ENCODE peak calls at places on chromosomes 12 and 14, in four cellular contexts. D, Z, I and U are unnamed samples.

GRCh38 chr12:20883288-20883687 is 72.8 kb downstream of the SLCO1B3 start:
- DNase-seq in D (no peak), I (no peak), Z (no peak), U (no peak)

GRCh38 chr14:51547260-51547659 is 104.5 kb upstream of the FRMD6 start:
- DNase-seq in I (peak; percentile 68), D (no peak), Z (peak; percentile 30), U (peak; percentile 90)

GRCh38 chr12:14982562-14982961 is 9.7 kb downstream of the PDE6H start:
- DNase-seq in D (no peak), I (no peak), Z (no peak), U (no peak)

GRCh38 chr12:104464899-104465298 is 8.2 kb downstream of the CHST11 start:
- DNase-seq in D (no peak), I (no peak), Z (no peak), U (no peak)

GRCh38 chr12:121284551-121285390 is 11.7 kb downstream of the CAMKK2 start:
- DNase-seq in I (no peak), Z (no peak), D (no peak), U (no peak)

GRCh38 chr12:6950944-6951540 is at the start of gene PTPN6:
- DNase-seq in D (no peak), Z (peak; percentile 11), I (no peak), U (no peak)

GRCh38 chr12:104272938-104273337 is 30.6 kb upstream of the EID3 start:
- DNase-seq in Z (no peak), I (no peak), D (no peak), U (no peak)

GRCh38 chr12:43444940-43445564 is 107.0 kb downstream of the ADAMTS20 start:
- DNase-seq in Z (peak; percentile 10), I (peak; percentile 73), D (peak; percentile 39), U (no peak)

GRCh38 chr14:36580856-36581831 is 1.3 kb downstream of the NKX2-8 start:
- DNase-seq in D (no peak), Z (peak; percentile 43), I (no peak), U (peak; percentile 66)

GRCh38 chr12:31387466-31387865 is 61.5 kb upstream of the SINHCAF start:
- DNase-seq in D (no peak), Z (no peak), I (no peak), U (no peak)

GRCh38 chr14:74211945-74212580 is 27.2 kb upstream of the VSX2 start:
- DNase-seq in Z (no peak), D (no peak), I (no peak), U (no peak)

GRCh38 chr12:33440477-33440876 is 858 bp upstream of the SYT10 start:
- DNase-seq in Z (no peak), I (no peak), D (no peak), U (no peak)

GRCh38 chr14:62689741-62690140 is 355.5 kb downstream of the KCNH5 start:
- DNase-seq in I (no peak), D (peak; percentile 66), Z (no peak), U (peak; percentile 55)

GRCh38 chr12:116454950-116455447 is 104.2 kb upstream of the MAP1LC3B2 start:
- DNase-seq in I (peak; percentile 96), D (no peak), Z (no peak), U (peak; percentile 91)

GRCh38 chr12:32451816-32452215 is 52.5 kb downstream of the FGD4 start:
- DNase-seq in I (no peak), Z (no peak), D (no peak), U (no peak)

GRCh38 chr12:85835810-85836715 is at the start of gene RASSF9:
- DNase-seq in I (no peak), Z (no peak), D (peak; percentile 10), U (no peak)

GRCh38 chr14:83706555-83706954 is 1823.4 kb upstream of the FLRT2 start:
- DNase-seq in Z (peak; percentile 1), D (no peak), I (no peak), U (no peak)

GRCh38 chr12:106300761-106301160 is 1.8 kb upstream of the TCP11L2 start:
- DNase-seq in I (no peak), D (peak; percentile 46), Z (no peak), U (no peak)

GRCh38 chr14:22380511-22381455 is 208.2 kb downstream of the DAD1 start:
- DNase-seq in I (no peak), D (no peak), Z (no peak), U (no peak)

GRCh38 chr12:96912261-96912660 is 5.2 kb downstream of the NEDD1 start:
- DNase-seq in D (no peak), I (no peak), Z (no peak), U (no peak)

GRCh38 chr14:70707138-70708038 is 65.7 kb downstream of the TTC9 start:
- DNase-seq in I (peak; percentile 27), D (peak; percentile 93), Z (no peak), U (peak; percentile 32)

GRCh38 chr14:64702493-64703392 is 1.5 kb upstream of the PLEKHG3 start:
- DNase-seq in Z (no peak), D (no peak), I (no peak), U (no peak)

GRCh38 chr14:76829016-76829365 is 2.8 kb downstream of the LRRC74A start:
- DNase-seq in D (no peak), Z (no peak), I (no peak), U (no peak)

GRCh38 chr12:4203772-4204376 is 69.7 kb upstream of the CCND2 start:
- DNase-seq in I (no peak), Z (no peak), D (no peak), U (no peak)

GRCh38 chr14:32205984-32206383 is 2.9 kb upstream of the RNU6-8 start:
- DNase-seq in D (no peak), I (no peak), Z (no peak), U (no peak)

GRCh38 chr12:48973531-48973930 is 2.0 kb upstream of the WNT10B start:
- DNase-seq in Z (peak; percentile 40), D (peak; percentile 39), I (no peak), U (no peak)

GRCh38 chr12:69254046-69254445 is 14.7 kb downstream of the CPSF6 start:
- DNase-seq in Z (peak; percentile 42), D (peak; percentile 55), I (peak; percentile 33), U (peak; percentile 13)

GRCh38 chr12:8687846-8688601 is 9.8 kb upstream of the RIMKLB start:
- DNase-seq in D (no peak), Z (peak; percentile 77), I (peak; percentile 27), U (peak; percentile 36)

GRCh38 chr12:62919827-62920226 is 15.1 kb downstream of the PPM1H start:
- DNase-seq in I (no peak), Z (no peak), D (no peak), U (no peak)

GRCh38 chr12:94284046-94284445 is 135.7 kb downstream of the PLXNC1 start:
- DNase-seq in Z (no peak), D (no peak), I (no peak), U (no peak)

GRCh38 chr14:85417396-85417795 is 112.5 kb upstream of the FLRT2 start:
- DNase-seq in Z (no peak), I (no peak), D (no peak), U (no peak)

DNA sequence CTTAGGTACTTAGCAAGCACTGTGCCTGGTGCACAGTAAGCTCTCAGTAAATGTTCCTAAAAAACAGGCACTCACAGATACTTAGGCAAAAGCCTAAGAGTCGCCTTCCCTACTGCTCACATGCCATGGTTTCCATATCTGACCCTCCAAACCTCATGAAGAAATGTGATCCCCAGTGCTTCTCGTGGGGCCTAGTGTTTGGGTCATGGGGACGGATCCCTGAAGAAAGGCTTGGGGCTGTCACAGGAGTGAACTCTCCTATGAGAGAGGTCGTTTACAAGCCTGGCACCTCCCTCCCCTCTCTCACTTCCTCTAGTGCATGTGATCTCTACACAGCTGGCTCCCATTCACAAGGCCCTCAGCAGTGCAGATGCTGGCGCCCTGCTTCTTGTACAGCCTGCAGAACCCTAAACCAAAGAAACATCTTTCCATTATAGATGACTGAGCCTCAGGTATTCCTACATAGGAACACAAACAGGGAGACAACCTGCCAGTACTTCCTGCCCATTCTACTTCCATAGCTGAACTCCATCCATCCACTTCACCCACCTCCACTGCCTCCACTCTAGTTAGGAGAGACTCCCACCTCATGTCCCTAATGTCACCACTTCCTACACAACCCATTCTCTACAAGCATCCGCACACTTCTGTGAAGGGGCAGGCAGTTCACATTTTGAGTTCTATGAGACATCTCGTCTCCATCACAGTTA is 2.9 kb downstream of the SLC15A4 start:
- DNase-seq in I (no peak), D (no peak), Z (no peak), U (no peak)
- TF ChIP-seq MAX in I (no peak), D (no peak), Z (no peak), U (no peak)

GRCh38 chr12:51162217-51162616 is 10.7 kb downstream of the TFCP2 start:
- DNase-seq in I (no peak), Z (no peak), D (no peak), U (no peak)

GRCh38 chr12:51163795-51164194 is 9.1 kb downstream of the TFCP2 start:
- DNase-seq in D (no peak), I (no peak), Z (no peak), U (no peak)

GRCh38 chr12:51156366-51156765 is 16.6 kb downstream of the TFCP2 start:
- DNase-seq in I (no peak), Z (no peak), D (no peak), U (no peak)

GRCh38 chr12:51160814-51161459 is 12.0 kb downstream of the TFCP2 start:
- DNase-seq in D (peak; percentile 77), Z (no peak), I (no peak), U (peak; percentile 17)
- H3K4me3 ChIP-seq in D (no peak overlapping the region), Z (no peak overlapping the region), I (no peak overlapping the region), U (no peak overlapping the region)

DNA sequence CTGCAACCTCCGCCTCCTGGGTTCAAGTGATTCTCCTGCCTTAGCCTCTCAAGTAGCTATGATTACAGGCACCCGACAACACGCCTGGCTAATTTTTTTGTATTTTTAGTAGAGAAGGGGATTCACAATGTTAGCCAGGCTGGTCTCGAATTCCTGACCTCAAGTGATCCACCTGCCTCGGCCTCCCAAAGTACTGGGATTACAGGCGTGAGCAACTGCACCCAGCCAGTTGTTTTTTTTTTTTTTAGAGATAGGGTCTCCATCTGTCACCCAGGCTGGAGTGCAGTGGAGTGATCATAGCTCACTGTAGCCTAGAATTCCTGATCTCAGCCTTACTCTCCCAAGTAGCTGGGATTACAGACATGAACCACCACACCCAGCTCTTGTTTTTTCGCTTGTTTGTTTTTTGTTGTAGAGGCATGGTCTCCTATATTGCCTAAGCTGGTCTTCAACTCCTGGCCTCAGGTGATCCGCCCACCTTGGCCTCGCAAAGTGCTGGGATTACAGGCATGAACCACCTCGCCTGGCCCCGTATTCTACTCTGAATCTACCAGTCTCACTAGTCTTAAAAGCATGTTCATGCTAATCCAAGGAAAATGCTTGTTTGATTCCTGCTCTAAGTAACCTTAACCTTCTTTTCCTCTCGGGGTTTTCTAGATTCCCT is 31.7 kb upstream of the STRN3 start:
- DNase-seq in Z (no peak), I (no peak), D (no peak), U (no peak)
- TF ChIP-seq MAX in Z (no peak), I (no peak), D (no peak), U (no peak)

DNA sequence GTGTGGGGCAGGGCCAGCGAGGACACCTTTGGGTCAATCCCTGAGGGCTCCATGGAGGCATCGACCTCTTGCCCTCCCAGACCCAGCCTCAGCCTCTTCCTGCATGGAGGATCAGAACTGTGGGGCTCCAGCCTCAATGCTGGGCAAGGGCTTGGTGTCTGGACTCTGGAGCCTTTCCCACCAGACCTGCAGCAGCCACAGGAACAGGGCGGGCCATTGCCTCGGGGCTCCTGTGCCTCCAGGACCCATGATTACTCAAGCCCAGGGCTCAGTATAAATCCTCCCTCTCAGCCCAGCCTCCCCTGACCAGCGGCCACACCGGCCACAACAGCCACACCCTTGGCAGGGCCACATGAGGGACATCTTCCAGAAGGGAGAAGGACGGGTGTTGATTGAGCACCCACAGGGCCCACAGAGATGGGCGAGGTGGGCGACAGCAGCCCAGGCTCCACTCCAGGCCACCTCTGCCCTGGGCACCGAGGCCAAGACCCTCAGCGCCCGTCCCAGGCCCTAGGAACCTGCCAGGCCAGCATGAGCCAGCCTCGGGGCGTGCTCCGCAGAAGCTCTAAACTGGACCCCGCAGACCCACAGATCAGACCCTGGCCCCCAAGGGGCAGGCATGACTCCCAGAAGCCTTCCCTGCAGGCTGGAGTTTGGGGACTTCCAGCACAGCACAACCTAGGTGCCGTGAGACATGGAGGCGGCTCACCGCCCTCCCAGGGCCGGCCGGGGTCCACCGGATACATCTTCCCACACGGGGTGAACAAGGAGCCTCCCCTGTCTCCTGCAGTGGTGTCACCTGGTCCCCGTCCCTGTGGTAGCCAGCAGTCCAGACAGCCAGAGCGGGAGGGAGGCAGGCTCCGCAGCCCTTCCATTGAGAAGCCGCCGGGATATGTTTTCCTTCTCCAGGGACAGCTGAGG is 25.1 kb downstream of the NCOR2 start:
- DNase-seq in I (no peak), D (no peak), Z (no peak), U (peak; percentile 51)
- H3K4me3 ChIP-seq in I (no peak overlapping the region), D (no peak overlapping the region), Z (no peak overlapping the region), U (no peak overlapping the region)